ENCODE peak calls at places on chromosomes 3 and 15, in four cellular contexts. C, Q, M and L are unnamed samples. For H3K4me1, the result is how much of the 10 kb centered on the place peaks cover.

GRCh38 chr15:81449836-81450474 is 75.9 kb upstream of the TMC3 start:
- DNase-seq in M (no peak), C (no peak), Q (no peak), L (no peak)

GRCh38 chr3:178406206-178406605 is 130.0 kb upstream of the KCNMB2 start:
- DNase-seq in C (no peak), M (no peak), Q (no peak), L (no peak)

GRCh38 chr15:90126457-90127435 is 24.5 kb upstream of the IDH2 start:
- DNase-seq in C (no peak), Q (no peak), M (no peak), L (peak)

GRCh38 chr3:126435456-126436315 is 40.0 kb downstream of the ZXDC start:
- DNase-seq in M (no peak), C (no peak), Q (no peak), L (no peak)

GRCh38 chr15:85500729-85501128 is 120.3 kb downstream of the AKAP13 start:
- DNase-seq in M (no peak), Q (no peak), C (no peak), L (no peak)

GRCh38 chr15:91099616-91100560 is at the start of gene SV2B:
- DNase-seq in Q (peak), M (no peak), C (peak), L (peak)

GRCh38 chr3:37601832-37602231 is 259.8 kb upstream of the CTDSPL start:
- DNase-seq in Q (no peak), C (no peak), M (no peak), L (no peak)

GRCh38 chr15:56760186-56760585 is 26.9 kb upstream of the ZNF280D start:
- DNase-seq in Q (no peak), M (no peak), C (no peak), L (no peak)

GRCh38 chr3:108664266-108664665 is 74.7 kb downstream of the DZIP3 start:
- DNase-seq in Q (no peak), C (no peak), M (no peak), L (no peak)

GRCh38 chr3:109819786-109820185 is 482.4 kb upstream of the DPPA4 start:
- DNase-seq in M (no peak), Q (peak), C (no peak), L (no peak)

GRCh38 chr3:100911956-100912355 is 81.3 kb downstream of the ABI3BP start:
- DNase-seq in Q (no peak), C (no peak), M (no peak), L (no peak)

GRCh38 chr3:189276481-189277190 is 104.9 kb downstream of the TPRG1 start:
- DNase-seq in Q (no peak), M (peak), C (peak), L (no peak)

GRCh38 chr15:92869263-92869940 is 30.7 kb upstream of the CHD2 start:
- DNase-seq in M (no peak), Q (peak), C (no peak), L (no peak)

GRCh38 chr3:10887015-10887414 is 71.0 kb downstream of the SLC6A11 start:
- DNase-seq in M (no peak), Q (no peak), C (no peak), L (no peak)

GRCh38 chr3:124768812-124769211 is 38.6 kb downstream of the UMPS start:
- DNase-seq in C (no peak), M (no peak), Q (no peak), L (peak)

GRCh38 chr15:82093774-82094211 is 48.0 kb upstream of the MEX3B start:
- DNase-seq in M (no peak), C (no peak), Q (no peak), L (no peak)

GRCh38 chr15:69857246-69857645 is 240.5 kb downstream of the TLE3 start:
- DNase-seq in Q (no peak), M (peak), C (no peak), L (no peak)

GRCh38 chr3:56467108-56467507 is 1.2 kb downstream of the ERC2 start:
- DNase-seq in C (peak), Q (peak), M (no peak), L (peak)

GRCh38 chr3:20930034-20930433 is 744.0 kb upstream of the SGO1 start:
- DNase-seq in Q (no peak), M (peak), C (peak), L (no peak)

GRCh38 chr15:88274534-88275460 is 18.3 kb upstream of the NTRK3 start:
- DNase-seq in M (peak), C (peak), Q (peak), L (peak)

GRCh38 chr15:58241872-58242271 is 103.7 kb downstream of the AQP9 start:
- DNase-seq in Q (peak), M (no peak), C (no peak), L (no peak)

GRCh38 chr15:57385923-57386390 is 9.7 kb downstream of the CGNL1 start:
- DNase-seq in C (no peak), M (no peak), Q (no peak), L (no peak)

GRCh38 chr3:94173667-94174434 is 111.0 kb downstream of the NSUN3 start:
- DNase-seq in M (no peak), Q (no peak), C (no peak), L (no peak)

GRCh38 chr3:25884981-25885380 is 95.1 kb downstream of the OXSM start:
- DNase-seq in M (no peak), Q (no peak), C (no peak), L (no peak)

GRCh38 chr3:165491487-165491886 is 295.3 kb upstream of the SLITRK3 start:
- DNase-seq in Q (no peak), M (no peak), C (no peak), L (no peak)

GRCh38 chr15:92584105-92584504 is 71.5 kb downstream of the FAM174B start:
- DNase-seq in C (no peak), Q (no peak), M (no peak), L (no peak)

GRCh38 chr15:62588930-62589655 is 424.0 kb upstream of the C2CD4B start:
- DNase-seq in C (no peak), M (no peak), Q (no peak), L (no peak)

GRCh38 chr3:4584537-4585249 is 91.5 kb downstream of the ITPR1 start:
- DNase-seq in M (no peak), C (peak), Q (peak), L (no peak)
- H3K4me1 ChIP-seq in M (under half), C (half or more), Q (half or more), L (under half)

DNA sequence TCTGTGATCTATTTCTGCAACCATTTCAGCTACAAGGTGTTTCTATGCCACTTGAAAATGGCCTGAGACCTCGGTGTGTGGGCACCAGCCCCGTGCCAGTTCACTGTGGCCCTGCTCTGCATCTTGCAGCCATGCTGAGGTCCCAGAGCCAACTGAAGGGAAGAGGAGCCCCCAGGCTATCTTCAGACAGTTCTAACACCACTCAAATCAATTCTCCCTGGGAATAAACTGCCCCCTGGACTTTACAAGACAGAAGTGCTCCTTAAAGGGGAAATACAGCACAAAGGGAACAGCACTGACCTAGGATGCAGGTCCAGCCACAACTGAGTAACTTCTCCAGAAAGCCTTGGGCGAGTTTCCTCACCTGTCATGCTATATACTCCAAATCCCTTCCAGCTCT is 3.9 kb downstream of the XXYLT1 start:
- DNase-seq in Q (no peak), C (no peak), M (no peak), L (no peak)
- TF ChIP-seq CTCF in Q (no peak), C (no peak), M (no peak), L (no peak)

GRCh38 chr3:179717219-179717618 is 64.4 kb downstream of the USP13 start:
- DNase-seq in M (no peak), C (no peak), Q (no peak), L (no peak)

GRCh38 chr3:179716226-179716625 is 63.4 kb downstream of the USP13 start:
- DNase-seq in C (no peak), M (no peak), Q (no peak), L (no peak)

GRCh38 chr3:179715582-179715981 is 62.7 kb downstream of the USP13 start:
- DNase-seq in M (no peak), Q (no peak), C (no peak), L (no peak)

GRCh38 chr3:179716811-179717210 is 64.0 kb downstream of the USP13 start:
- DNase-seq in C (no peak), M (no peak), Q (no peak), L (no peak)

GRCh38 chr3:179713643-179714090 is 60.8 kb downstream of the USP13 start:
- DNase-seq in Q (no peak), C (no peak), M (no peak), L (no peak)
- H3K4me1 ChIP-seq in Q (under half), C (under half), M (under half), L (under half)

GRCh38 chr3:42013652-42014442 is 51.9 kb upstream of the ULK4 start:
- DNase-seq in Q (peak), C (peak), M (peak), L (peak)
- TF ChIP-seq CTCF in Q (peak), C (no peak), M (no peak), L (no peak)

DNA sequence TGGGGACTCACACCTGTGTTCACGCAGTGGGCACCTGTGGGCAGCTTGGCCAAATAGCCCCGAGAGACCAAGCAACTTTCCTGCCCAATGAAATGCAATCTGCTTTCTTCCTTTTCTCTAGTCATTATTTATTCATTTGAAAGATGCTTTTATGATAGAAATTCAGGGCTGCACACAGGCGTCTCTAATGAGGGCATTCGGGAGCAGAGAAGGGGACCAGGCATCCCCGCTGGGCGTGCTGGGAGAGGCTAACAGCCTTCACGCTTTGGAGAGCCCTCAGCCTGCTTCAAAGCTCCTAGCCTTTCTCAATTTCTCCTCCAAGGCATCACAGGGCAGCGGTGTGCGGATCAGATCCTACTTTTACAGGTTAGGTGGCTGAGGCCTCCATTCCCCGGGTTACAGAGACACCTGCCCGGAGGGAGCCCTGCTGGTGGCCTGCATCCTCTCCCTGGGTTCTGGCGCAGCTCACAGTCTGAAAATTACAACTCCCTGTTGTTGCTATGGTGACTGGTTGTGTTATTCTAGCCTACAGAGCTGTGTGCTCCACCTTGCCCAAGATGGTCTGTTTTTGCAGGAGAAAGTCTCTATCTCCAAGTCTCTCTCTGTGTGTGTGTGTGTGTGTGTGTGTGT is 21.8 kb upstream of the KLF13 start:
- DNase-seq in C (peak), Q (peak), M (peak), L (no peak)
- H3K4me1 ChIP-seq in C (under half), Q (half or more), M (half or more), L (under half)

DNA sequence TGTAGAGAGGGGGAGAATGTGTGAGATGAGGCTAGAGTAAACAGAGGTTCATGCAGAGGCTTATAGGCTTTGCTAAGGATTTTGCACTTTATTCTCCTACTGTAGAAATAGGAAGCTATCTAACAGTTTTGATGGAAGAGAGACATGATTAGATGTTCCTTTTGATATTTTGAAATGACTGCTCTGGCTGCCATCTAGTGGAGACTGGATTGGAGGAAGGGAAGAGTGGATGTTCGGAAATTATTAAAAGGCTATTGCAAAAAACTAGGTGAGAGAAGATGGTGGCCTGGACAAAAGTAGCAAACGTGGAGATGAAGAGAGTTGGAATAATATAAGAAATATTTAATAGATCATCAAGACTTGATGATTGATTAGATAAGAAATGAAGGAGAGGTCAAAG is 42.2 kb downstream of the SYN2 start:
- DNase-seq in C (no peak), M (no peak), Q (no peak), L (no peak)
- TF ChIP-seq CTCF in C (no peak), M (peak), Q (peak), L (peak)

GRCh38 chr15:59352683-59353082 is 20.0 kb downstream of the MYO1E start:
- DNase-seq in Q (no peak), M (no peak), C (no peak), L (no peak)
- H3K4me1 ChIP-seq in Q (under half), M (under half), C (under half), L (under half)

DNA sequence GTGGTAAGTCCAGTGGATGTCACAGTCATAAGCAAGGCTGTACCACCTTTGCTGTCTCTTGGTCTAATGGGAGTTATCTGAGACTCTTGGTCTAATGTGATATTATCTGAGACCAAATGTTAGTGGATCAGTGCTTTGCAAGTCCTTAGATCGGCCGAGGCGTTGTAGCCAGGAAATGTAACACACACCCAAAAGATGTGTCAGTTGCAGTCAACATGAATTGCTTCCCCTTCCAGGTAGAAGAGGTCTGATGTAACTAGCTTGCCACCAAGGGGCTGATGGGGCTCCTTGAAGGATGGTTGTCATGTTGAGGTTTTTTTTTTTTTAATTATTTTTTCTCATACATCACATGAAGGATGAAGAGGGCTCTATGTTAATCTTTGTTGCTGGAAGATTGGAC is 45.4 kb upstream of the RAF1 start:
- DNase-seq in C (no peak), M (peak), Q (no peak), L (no peak)
- TF ChIP-seq CTCF in C (no peak), M (no peak), Q (no peak), L (no peak)

GRCh38 chr15:52028431-52029093 is 9.5 kb downstream of the MAPK6 start:
- DNase-seq in C (no peak), M (no peak), Q (no peak), L (no peak)
- H3K4me1 ChIP-seq in C (under half), M (under half), Q (under half), L (under half)